ENCODE peak calls at places on chromosomes 4 and X, in five cellular contexts. X is OCI-LY7, B is Panc1, I is left ventricle myocardium inferior, F is upper lobe of right lung. L is an unnamed sample. For H3K4me1 and H3K9me3, the result is how much of the 10 kb centered on the place peaks cover.

GRCh38 chrX:77617206-77617605 is 168.8 kb downstream of the ATRX start:
- DNase-seq in X (no peak), F (no peak), I (no peak), B (no peak), L (no peak)

GRCh38 chrX:50327235-50327634 is 122.7 kb downstream of the CCNB3 start:
- DNase-seq in X (no peak), I (no peak), F (no peak), B (no peak), L (no peak)

GRCh38 chrX:39777623-39778025 is 320.1 kb downstream of the BCOR start:
- DNase-seq in I (no peak), X (no peak), F (no peak), B (no peak), L (no peak)

GRCh38 chrX:129495941-129496340 is 27.3 kb downstream of the SMARCA1 start:
- DNase-seq in X (no peak), I (no peak), B (no peak), F (no peak), L (no peak)

GRCh38 chr4:110904435-110905050 is 281.7 kb upstream of the PITX2 start:
- DNase-seq in I (no peak), X (no peak), F (no peak), B (no peak), L (no peak)

GRCh38 chr4:6516762-6517161 is 44.3 kb upstream of the PPP2R2C start:
- DNase-seq in I (peak), B (no peak), F (no peak), X (no peak), L (no peak)

GRCh38 chrX:101417981-101418841 is 10.2 kb downstream of the HNRNPH2 start:
- DNase-seq in B (no peak), I (peak), X (no peak), F (peak), L (no peak)

GRCh38 chrX:118475903-118476302 is 19.7 kb upstream of the DOCK11 start:
- DNase-seq in B (no peak), I (no peak), F (no peak), X (no peak), L (no peak)

GRCh38 chrX:77597090-77597489 is 149.9 kb downstream of the FGF16 start:
- DNase-seq in X (no peak), I (no peak), F (no peak), B (no peak), L (no peak)

GRCh38 chr4:119321921-119322687 is at the start of gene FABP2:
- DNase-seq in B (no peak), I (no peak), X (no peak), F (no peak), L (no peak)

GRCh38 chrX:129726307-129727111 is 12.3 kb upstream of the XPNPEP2 start:
- DNase-seq in I (peak), B (peak), X (peak), F (peak), L (no peak)

GRCh38 chr4:43456383-43456782 is 563.9 kb downstream of the GRXCR1 start:
- DNase-seq in B (no peak), F (no peak), X (no peak), I (no peak), L (no peak)

GRCh38 chrX:17377795-17378194 is 2.8 kb downstream of the NHS start:
- DNase-seq in I (no peak), X (no peak), B (no peak), F (no peak), L (no peak)

GRCh38 chrX:80021611-80022010 is 7.1 kb downstream of the TBX22 start:
- DNase-seq in X (no peak), I (no peak), F (no peak), B (no peak), L (no peak)

GRCh38 chr4:121143126-121143525 is 21.0 kb downstream of the TNIP3 start:
- DNase-seq in X (no peak), F (no peak), B (no peak), I (no peak), L (no peak)

GRCh38 chr4:122636697-122637096 is 15.8 kb upstream of the IL21 start:
- DNase-seq in I (no peak), F (no peak), B (no peak), X (no peak), L (no peak)

GRCh38 chr4:118703118-118703517 is 17.9 kb downstream of the METTL14 start:
- DNase-seq in B (no peak), X (no peak), I (no peak), F (no peak), L (no peak)

GRCh38 chr4:64251779-64252178 is 157.5 kb downstream of the TECRL start:
- DNase-seq in B (no peak), F (no peak), X (no peak), I (no peak), L (no peak)

GRCh38 chr4:41257257-41257900 is 651 bp downstream of the UCHL1 start:
- DNase-seq in F (peak), B (no peak), I (peak), X (peak), L (no peak)

GRCh38 chrX:130171446-130172126 is at the start of gene RAB33A:
- DNase-seq in F (peak), I (peak), B (no peak), X (no peak), L (no peak)

GRCh38 chrX:106619797-106620196 is 8.0 kb downstream of the RADX start:
- DNase-seq in I (no peak), F (no peak), B (no peak), X (no peak), L (no peak)

GRCh38 chr4:181998588-181998987 is 244.6 kb upstream of the TENM3 start:
- DNase-seq in B (no peak), F (no peak), I (no peak), X (no peak), L (no peak)

GRCh38 chrX:28586891-28587635 is at the start of gene IL1RAPL1:
- DNase-seq in F (no peak), I (no peak), B (no peak), X (no peak), L (no peak)

GRCh38 chr4:145231906-145232700 is 51.7 kb upstream of the OTUD4 start:
- DNase-seq in B (no peak), I (no peak), X (no peak), F (no peak), L (no peak)

GRCh38 chr4:7206385-7206784 is 14.0 kb downstream of the SORCS2 start:
- DNase-seq in F (no peak), X (no peak), I (peak), B (no peak), L (peak)

GRCh38 chr4:56752985-56753384 is 68.5 kb downstream of the SPINK2 start:
- DNase-seq in X (no peak), I (no peak), B (no peak), F (no peak), L (no peak)

GRCh38 chrX:40637687-40638086 is 9.7 kb downstream of the CXorf38 start:
- DNase-seq in X (no peak), B (no peak), I (no peak), F (no peak), L (no peak)

DNA sequence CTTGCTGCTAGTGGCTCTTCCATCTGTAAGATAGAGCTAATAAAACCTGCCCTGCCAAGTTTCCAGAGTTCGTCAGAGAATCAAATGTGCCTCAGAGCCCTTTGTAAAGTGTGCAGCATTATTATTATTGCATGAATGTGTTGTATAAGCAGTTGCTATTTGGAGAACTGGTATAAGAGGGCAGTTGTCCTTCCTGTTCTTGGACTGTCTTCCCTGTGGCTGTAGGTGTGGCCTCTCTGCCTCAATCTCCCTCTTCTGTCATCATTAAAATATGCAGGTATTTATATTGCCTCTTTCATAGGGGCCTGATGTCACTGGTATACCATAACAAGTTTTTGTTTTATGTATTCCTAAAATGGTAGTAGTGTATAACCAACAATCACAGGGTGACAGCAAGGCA is 3.8 kb downstream of the MTM1 start:
- DNase-seq in B (no peak), F (no peak), I (no peak), X (no peak), L (no peak)
- H3K4me1 ChIP-seq in B (half or more), F (under half), I (half or more), X (half or more), L (under half)

GRCh38 chr4:74942251-74942917 is 9.5 kb downstream of the PARM1 start:
- DNase-seq in X (no peak), B (no peak), F (no peak), I (no peak), L (no peak)
- H3K27ac ChIP-seq in X (no peak), B (no peak), F (no peak), I (no peak), L (no peak)

GRCh38 chrX:153387987-153388721 is 13.0 kb downstream of the PNMA6E start:
- DNase-seq in F (no peak), X (no peak), B (no peak), I (no peak), L (no peak)
- H3K9me3 ChIP-seq in F (under half), X (under half), B (under half), I (under half), L (under half)

GRCh38 chr4:169202143-169202699 is 68.5 kb downstream of the SH3RF1 start:
- DNase-seq in F (no peak), X (no peak), I (no peak), B (no peak), L (no peak)

GRCh38 chr4:169198167-169198566 is 72.6 kb downstream of the SH3RF1 start:
- DNase-seq in X (no peak), I (no peak), B (no peak), F (no peak), L (no peak)

GRCh38 chr4:169201144-169202124 is 69.3 kb downstream of the SH3RF1 start:
- DNase-seq in F (no peak), X (no peak), I (no peak), B (no peak), L (no peak)

GRCh38 chr4:169199184-169199583 is 71.6 kb downstream of the SH3RF1 start:
- DNase-seq in F (no peak), B (no peak), X (no peak), I (no peak), L (no peak)

DNA sequence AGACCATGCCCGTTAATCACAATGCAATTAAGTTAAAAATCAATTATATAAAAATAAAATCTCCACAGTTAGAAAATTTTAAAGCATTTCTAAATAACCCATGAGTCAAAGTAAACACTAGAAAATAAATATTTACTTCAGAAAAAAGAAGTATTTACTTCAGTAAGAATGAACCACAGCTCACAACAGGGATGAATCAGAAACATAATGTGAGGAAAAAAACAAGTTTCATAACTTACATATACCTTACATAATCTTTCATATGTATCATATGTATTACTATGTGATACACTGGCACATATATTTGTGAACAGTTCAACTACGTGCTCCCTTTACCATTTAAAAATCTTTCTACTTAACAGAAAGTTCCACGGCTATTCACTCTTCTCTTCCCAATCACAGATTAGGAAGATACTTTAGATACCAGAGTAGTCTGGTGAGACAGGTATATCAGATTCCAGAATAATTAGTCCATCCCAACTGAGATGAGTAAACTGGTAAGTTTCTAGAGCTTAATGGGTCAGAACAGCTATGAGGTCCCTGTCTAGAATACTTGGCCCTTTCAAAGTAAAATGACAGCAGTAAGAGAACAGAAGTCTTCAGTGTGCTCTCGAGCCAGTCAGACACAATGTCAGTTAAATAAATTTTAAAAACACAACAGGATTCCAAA is 70.3 kb downstream of the SH3RF1 start:
- DNase-seq in F (no peak), B (no peak), X (no peak), I (no peak), L (no peak)
- H3K4me1 ChIP-seq in F (under half), B (under half), X (under half), I (under half), L (under half)

GRCh38 chr4:113548303-113548702 is 213.2 kb downstream of the CAMK2D start:
- DNase-seq in F (no peak), I (no peak), X (no peak), B (no peak), L (no peak)
- H3K27ac ChIP-seq in F (peak), I (peak), X (peak), B (peak), L (peak)

DNA sequence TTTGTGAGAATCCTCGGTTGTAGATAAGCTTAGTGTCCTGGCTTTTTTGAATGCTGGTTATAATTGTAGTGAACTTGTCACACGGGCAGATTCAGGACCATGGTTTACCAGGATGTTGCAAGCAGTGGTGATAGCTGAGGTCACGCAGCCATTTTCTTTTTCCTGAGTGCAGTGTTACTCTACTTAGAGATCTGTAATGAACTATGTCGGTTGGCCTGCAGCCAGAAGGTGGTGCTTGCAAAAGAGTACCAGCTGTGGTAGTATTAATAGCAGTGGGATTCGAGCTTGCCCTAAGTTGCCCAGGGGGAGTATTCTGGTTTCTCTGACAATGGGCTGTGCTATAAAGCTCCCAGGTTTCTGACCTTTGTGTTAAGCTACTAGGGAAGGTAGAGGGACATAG is 368.9 kb downstream of the SLITRK2 start:
- DNase-seq in I (no peak), F (no peak), X (no peak), B (no peak), L (no peak)
- H3K9me3 ChIP-seq in I (under half), F (under half), X (under half), B (under half), L (under half)

DNA sequence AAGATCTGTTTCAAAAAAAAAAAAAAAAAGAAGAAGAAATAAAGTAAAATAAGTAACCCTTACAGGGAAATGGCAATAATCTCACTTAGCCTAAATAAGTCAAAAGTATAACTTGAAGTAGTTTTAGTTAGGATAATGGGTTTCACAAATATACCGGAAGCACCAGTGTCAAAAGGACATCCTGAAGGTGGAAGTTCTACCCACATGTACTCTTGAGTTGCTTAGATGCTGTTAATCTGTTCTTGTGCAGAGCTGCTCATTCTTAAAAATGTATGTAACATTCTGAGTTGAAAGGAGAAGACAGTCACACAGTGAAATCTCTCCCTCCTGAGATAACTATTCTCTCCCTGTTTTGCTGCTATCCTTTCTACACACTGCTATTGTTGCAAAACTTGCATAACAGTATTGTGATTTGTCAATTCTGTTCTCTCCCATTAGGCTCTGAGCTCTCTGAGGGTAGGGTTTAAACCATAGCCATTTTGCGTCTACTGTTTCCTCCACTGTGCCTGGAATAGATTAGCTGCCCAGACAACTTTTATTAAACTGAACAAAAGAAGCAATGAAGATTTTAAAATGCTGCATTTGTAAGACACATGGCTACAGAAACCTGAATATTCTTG is 11.1 kb upstream of the CCNG2 start:
- DNase-seq in X (peak), B (no peak), F (no peak), I (no peak), L (no peak)
- H3K4me1 ChIP-seq in X (under half), B (under half), F (under half), I (under half), L (under half)

DNA sequence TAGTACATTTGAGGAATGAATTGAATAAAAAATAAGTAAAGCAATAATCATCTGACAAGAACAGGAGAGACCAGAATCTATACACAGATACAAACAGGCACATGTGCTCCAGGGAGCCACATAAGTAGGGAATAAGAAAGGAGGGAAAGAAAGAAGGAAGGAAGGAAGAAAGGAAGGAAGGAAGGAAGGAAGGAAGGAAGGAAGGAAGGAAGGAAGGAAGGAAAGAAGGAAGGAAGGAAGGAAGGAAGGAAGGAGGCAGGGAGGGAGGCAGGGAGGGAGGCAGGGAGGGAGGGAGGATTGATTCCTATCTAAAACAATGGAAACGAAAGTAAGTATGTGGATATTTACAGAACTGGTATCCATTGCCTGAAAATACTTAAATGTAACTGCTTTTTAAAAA is 475.8 kb downstream of the NLGN4X start:
- DNase-seq in X (no peak), F (no peak), B (no peak), I (no peak), L (no peak)
- H3K27ac ChIP-seq in X (no peak), F (no peak), B (no peak), I (no peak), L (no peak)

GRCh38 chr4:99008051-99008450 is 12.5 kb downstream of the METAP1 start:
- DNase-seq in X (no peak), I (no peak), B (no peak), F (no peak), L (no peak)

GRCh38 chr4:99013402-99013843 is 17.9 kb downstream of the METAP1 start:
- DNase-seq in I (no peak), X (no peak), B (no peak), F (no peak), L (peak)

GRCh38 chr4:99013884-99014523 is 18.5 kb downstream of the METAP1 start:
- DNase-seq in I (no peak), B (no peak), X (no peak), F (no peak), L (no peak)

GRCh38 chr4:99011910-99012309 is 16.4 kb downstream of the METAP1 start:
- DNase-seq in B (no peak), X (no peak), F (no peak), I (no peak), L (no peak)
- H3K9me3 ChIP-seq in B (under half), X (under half), F (under half), I (under half), L (under half)

GRCh38 chrX:104330966-104331365 is 76.2 kb upstream of the ESX1 start:
- DNase-seq in I (no peak), F (no peak), B (no peak), X (no peak), L (no peak)
- H3K4me1 ChIP-seq in I (under half), F (under half), B (under half), X (under half), L (under half)

L was measured in ascending aorta.